ENCODE peak calls at places on chromosomes 6 and 20, in five cellular contexts. K is SK-N-SH, U is H1, Y is K562, B is HepG2. F is an unnamed sample.
A peak's percentile ranks its signal among the peaks of the same experiment; 100 is the strongest.

GRCh38 chr6:169288591-169288990 is 34.9 kb upstream of the THBS2 start:
- DNase-seq in K (no peak), U (no peak), Y (no peak), B (no peak), F (no peak)

GRCh38 chr20:17873410-17874270 is 95.0 kb downstream of the SNX5 start:
- DNase-seq in K (peak; percentile 85), U (no peak), Y (no peak), B (peak; percentile 91), F (no peak)

GRCh38 chr20:4169360-4170214 is 154.2 kb upstream of the RNF24 start:
- DNase-seq in K (no peak), U (no peak), Y (no peak), B (no peak), F (no peak)

GRCh38 chr20:20820104-20820503 is 107.7 kb upstream of the RALGAPA2 start:
- DNase-seq in K (peak; percentile 47), U (peak; percentile 69), Y (peak; percentile 41), B (peak; percentile 68), F (no peak)

GRCh38 chr6:110509617-110510231 is 33.3 kb upstream of the SLC22A16 start:
- DNase-seq in K (no peak), U (no peak), Y (peak; percentile 9), B (peak; percentile 46), F (no peak)

GRCh38 chr20:33693741-33694645 is 7.8 kb upstream of the E2F1 start:
- DNase-seq in K (peak; percentile 46), U (peak; percentile 54), Y (no peak), B (no peak), F (no peak)

GRCh38 chr6:170405311-170405975 is 98.9 kb downstream of the FAM120B start:
- DNase-seq in K (no peak), U (no peak), Y (no peak), B (no peak), F (no peak)

GRCh38 chr6:34247481-34248197 is 1.2 kb downstream of the SMIM29 start:
- DNase-seq in K (no peak), U (peak; percentile 68), Y (peak; percentile 75), B (no peak), F (no peak)

GRCh38 chr6:45473121-45473967 is 95.6 kb upstream of the SUPT3H start:
- DNase-seq in K (no peak), U (no peak), Y (no peak), B (no peak), F (no peak)

GRCh38 chr6:14254505-14254904 is 136.9 kb downstream of the CD83 start:
- DNase-seq in K (no peak), U (peak; percentile 22), Y (no peak), B (no peak), F (peak; percentile 53)

GRCh38 chr6:111759836-111760785 is 113.1 kb downstream of the FYN start:
- DNase-seq in K (peak; percentile 65), U (no peak), Y (no peak), B (no peak), F (no peak)

GRCh38 chr6:169101981-169102380 is 151.7 kb downstream of the THBS2 start:
- DNase-seq in K (no peak), U (no peak), Y (no peak), B (no peak), F (no peak)

GRCh38 chr6:56749632-56750151 is 107.0 kb upstream of the DST start:
- DNase-seq in K (no peak), U (no peak), Y (no peak), B (peak; percentile 49), F (no peak)

GRCh38 chr20:768426-768978 is at the start of gene SLC52A3:
- DNase-seq in K (no peak), U (peak; percentile 80), Y (peak; percentile 62), B (peak; percentile 36), F (no peak)

GRCh38 chr20:2693286-2693995 is 861 bp downstream of the EBF4 start:
- DNase-seq in K (peak; percentile 90), U (peak; percentile 67), Y (peak; percentile 14), B (no peak), F (no peak)

GRCh38 chr6:34102696-34103095 is 43.2 kb downstream of the GRM4 start:
- DNase-seq in K (no peak), U (no peak), Y (no peak), B (no peak), F (no peak)

GRCh38 chr6:32131439-32131948 is 1.4 kb upstream of the FKBPL start:
- DNase-seq in K (no peak), U (no peak), Y (peak; percentile 93), B (no peak), F (no peak)

GRCh38 chr6:55040102-55040848 is 134.0 kb upstream of the HCRTR2 start:
- DNase-seq in K (no peak), U (no peak), Y (no peak), B (no peak), F (no peak)

GRCh38 chr20:4820833-4821518 is 99.3 kb downstream of the PRND start:
- DNase-seq in K (no peak), U (no peak), Y (no peak), B (no peak), F (no peak)

GRCh38 chr6:50832912-50833311 is 14.2 kb downstream of the TFAP2B start:
- DNase-seq in K (no peak), U (no peak), Y (no peak), B (no peak), F (no peak)

GRCh38 chr20:3180319-3180718 is 7.0 kb upstream of the LZTS3 start:
- DNase-seq in K (no peak), U (no peak), Y (no peak), B (no peak), F (no peak)

GRCh38 chr20:37737806-37738442 is 44.1 kb downstream of the CTNNBL1 start:
- DNase-seq in K (no peak), U (no peak), Y (no peak), B (no peak), F (no peak)

GRCh38 chr6:26299286-26300042 is 65.5 kb upstream of the BTN3A2 start:
- DNase-seq in K (no peak), U (peak; percentile 83), Y (peak; percentile 72), B (no peak), F (no peak)

GRCh38 chr6:79079425-79080130 is 1.5 kb upstream of the PHIP start:
- DNase-seq in K (no peak), U (no peak), Y (peak; percentile 43), B (no peak), F (no peak)

GRCh38 chr20:35133006-35133405 is 14.1 kb downstream of the EDEM2 start:
- DNase-seq in K (no peak), U (no peak), Y (no peak), B (no peak), F (no peak)

GRCh38 chr6:66376021-66376420 is 669.0 kb upstream of the EYS start:
- DNase-seq in K (no peak), U (no peak), Y (no peak), B (no peak), F (no peak)

GRCh38 chr20:22402550-22402949 is 181.8 kb downstream of the FOXA2 start:
- DNase-seq in K (no peak), U (no peak), Y (peak; percentile 58), B (no peak), F (no peak)

GRCh38 chr20:47357296-47358051 is 975 bp upstream of the ZMYND8 start:
- DNase-seq in K (peak; percentile 42), U (peak; percentile 84), Y (peak; percentile 91), B (peak; percentile 100), F (no peak)

GRCh38 chr20:24662756-24663399 is 193.4 kb downstream of the SYNDIG1 start:
- DNase-seq in K (peak; percentile 71), U (no peak), Y (no peak), B (no peak), F (no peak)

GRCh38 chr6:89371849-89372505 is 19.5 kb upstream of the UBE2J1 start:
- DNase-seq in K (peak; percentile 74), U (peak; percentile 92), Y (peak; percentile 78), B (peak; percentile 47), F (no peak)
- TF ChIP-seq JUND in K (no peak), U (no peak), Y (peak; percentile 22), B (no peak), F (no peak)

GRCh38 chr6:44002591-44003344 is 124.5 kb downstream of the MRPL14 start:
- DNase-seq in K (peak; percentile 72), U (peak; percentile 86), Y (no peak), B (no peak), F (no peak)

GRCh38 chr6:44000164-44000842 is 126.9 kb downstream of the MRPL14 start:
- DNase-seq in K (peak; percentile 53), U (no peak), Y (no peak), B (no peak), F (peak; percentile 84)

GRCh38 chr6:43999628-44000027 is 127.6 kb downstream of the MRPL14 start:
- DNase-seq in K (no peak), U (no peak), Y (no peak), B (no peak), F (no peak)

GRCh38 chr6:44002071-44002590 is 125.1 kb downstream of the MRPL14 start:
- DNase-seq in K (no peak), U (no peak), Y (no peak), B (peak; percentile 47), F (no peak)

DNA sequence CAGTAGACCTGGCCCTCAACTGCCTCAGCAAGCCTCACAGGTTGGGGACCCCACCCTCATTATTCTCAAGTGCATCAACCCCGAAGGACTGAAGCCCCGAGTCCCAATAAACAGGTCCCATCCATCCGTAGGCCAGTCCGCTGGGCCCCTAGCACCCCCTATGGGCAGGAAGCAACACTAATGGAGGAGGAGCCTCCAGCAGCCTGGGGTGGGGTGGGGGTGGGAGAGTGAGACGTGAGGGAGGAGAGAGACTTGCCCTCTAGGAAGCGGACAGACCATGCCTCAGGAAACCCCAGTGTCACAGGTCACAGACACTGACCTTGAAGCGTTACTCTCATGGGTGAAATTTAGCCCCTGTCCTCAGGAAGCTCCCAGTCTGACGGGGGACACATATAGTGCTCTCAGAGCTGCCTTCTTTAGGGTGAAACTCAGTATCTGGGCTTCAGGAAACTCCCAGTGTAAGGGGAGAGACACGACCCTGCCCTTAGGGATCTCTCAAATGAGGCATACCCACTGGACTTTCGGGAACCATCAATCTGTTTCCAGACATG is 125.9 kb downstream of the MRPL14 start:
- DNase-seq in K (peak; percentile 67), U (peak; percentile 79), Y (peak; percentile 79), B (peak; percentile 52), F (peak; percentile 72)
- TF ChIP-seq GABPA in K (no peak), U (no peak), Y (no peak), B (no peak), F (no peak)

GRCh38 chr6:19417713-19418112 is 419.5 kb upstream of the ID4 start:
- DNase-seq in K (no peak), U (no peak), Y (no peak), B (no peak), F (no peak)
- TF ChIP-seq JUND in K (no peak), U (no peak), Y (no peak), B (no peak), F (no peak)

DNA sequence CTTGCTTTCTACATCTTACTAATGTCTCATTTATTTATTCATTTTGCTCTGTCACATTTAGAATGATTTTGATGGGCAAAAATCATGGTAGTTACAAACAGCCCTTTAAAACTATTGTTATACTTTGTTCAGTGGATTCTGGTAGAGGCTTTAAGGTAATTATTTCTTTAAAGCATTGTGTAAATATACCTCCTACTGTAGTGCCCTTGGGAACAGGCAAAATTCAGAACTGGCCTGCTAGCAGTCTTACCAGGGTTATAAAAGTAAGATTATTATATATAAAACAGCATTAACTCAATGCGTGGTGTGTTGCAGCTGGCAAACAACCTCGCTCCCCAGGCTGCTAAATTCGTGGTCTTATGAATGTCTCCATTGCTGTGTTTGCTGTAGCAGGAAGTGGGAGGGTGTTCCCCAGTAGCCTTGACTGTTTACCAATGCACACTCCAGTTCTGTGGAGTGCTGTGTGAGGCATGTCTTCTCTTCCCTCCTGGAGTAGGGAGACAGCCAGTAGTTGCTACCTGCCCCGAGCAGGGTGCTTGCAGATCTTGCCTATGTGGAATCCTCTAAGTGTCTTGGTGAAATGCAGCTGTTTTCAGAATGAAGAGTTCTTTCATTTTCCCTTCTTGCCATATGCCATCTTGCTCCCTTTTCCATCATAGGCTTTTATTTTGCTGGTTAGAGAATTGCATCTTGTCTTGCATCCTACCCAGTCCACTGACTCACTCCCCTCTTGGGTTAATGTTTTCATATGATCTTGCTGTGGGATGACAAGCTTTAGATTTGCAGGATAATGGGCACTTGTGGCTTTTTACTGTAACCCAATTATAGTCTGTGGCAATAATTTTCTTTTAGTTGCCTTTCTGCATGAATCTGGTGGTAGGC is 45.3 kb downstream of the IGF2R start:
- DNase-seq in K (no peak), U (no peak), Y (no peak), B (peak; percentile 16), F (no peak)
- TF ChIP-seq GABPA in K (no peak), U (no peak), Y (no peak), B (no peak), F (no peak)

F was measured in GM12878.